ENCODE peak calls at places on chromosomes 1 and 21, in six cellular contexts. T, U, W, V, S and I are unnamed samples.

GRCh38 chr1:174875306-174875705 is 124.4 kb upstream of the CACYBP start:
- DNase-seq in W (peak), U (no peak), S (no peak), T (no peak), V (no peak), I (no peak)

GRCh38 chr1:99546432-99547416 is 99.2 kb upstream of the PALMD start:
- DNase-seq in T (no peak), V (no peak), S (peak), W (no peak), U (no peak), I (no peak)

GRCh38 chr1:201543871-201544521 is 5.1 kb downstream of the NAV1 start:
- DNase-seq in V (no peak), W (no peak), T (no peak), U (no peak), S (no peak), I (no peak)

GRCh38 chr1:175572932-175573871 is 170.2 kb downstream of the TNR start:
- DNase-seq in V (no peak), S (no peak), T (no peak), W (no peak), U (no peak), I (no peak)

GRCh38 chr1:1630191-1630964 is 1.6 kb upstream of the MMP23B start:
- DNase-seq in V (peak), U (no peak), T (peak), W (peak), S (peak), I (peak)

GRCh38 chr1:161200421-161200991 is 1.7 kb upstream of the ADAMTS4 start:
- DNase-seq in V (no peak), W (no peak), S (peak), T (no peak), U (no peak), I (no peak)

GRCh38 chr1:15937706-15938168 is 38.2 kb downstream of the ZBTB17 start:
- DNase-seq in V (no peak), S (peak), W (no peak), U (no peak), T (peak), I (no peak)

GRCh38 chr1:159171254-159171687 is at the start of gene CADM3:
- DNase-seq in U (no peak), V (no peak), S (peak), W (no peak), T (no peak), I (no peak)

GRCh38 chr21:34830386-34831140 is 161.8 kb downstream of the CLIC6 start:
- DNase-seq in W (no peak), S (no peak), T (no peak), U (no peak), V (no peak), I (no peak)

GRCh38 chr1:89873757-89874156 is 52.9 kb downstream of the LRRC8D start:
- DNase-seq in W (no peak), S (peak), V (no peak), T (peak), U (peak), I (no peak)

GRCh38 chr1:117232551-117232950 is 21.8 kb upstream of the VTCN1 start:
- DNase-seq in V (no peak), W (no peak), S (no peak), U (no peak), T (no peak), I (no peak)

GRCh38 chr1:47793563-47793962 is 203.6 kb downstream of the TRABD2B start:
- DNase-seq in W (no peak), T (no peak), V (no peak), S (no peak), U (no peak), I (no peak)

GRCh38 chr1:28860332-28861073 is 48.5 kb downstream of the OPRD1 start:
- DNase-seq in W (peak), S (peak), V (no peak), T (no peak), U (peak), I (no peak)

GRCh38 chr1:236978740-236979139 is 25.5 kb downstream of the MT1HL1 start:
- DNase-seq in S (no peak), T (no peak), U (no peak), V (no peak), W (no peak), I (no peak)

GRCh38 chr1:111948209-111949131 is 41.0 kb downstream of the KCND3 start:
- DNase-seq in T (no peak), S (peak), U (peak), V (no peak), W (peak), I (peak)

GRCh38 chr1:11443043-11443442 is 35.9 kb upstream of the DISP3 start:
- DNase-seq in V (no peak), U (no peak), S (no peak), T (no peak), W (no peak), I (no peak)

GRCh38 chr1:99619583-99619982 is 26.3 kb upstream of the PALMD start:
- DNase-seq in W (no peak), U (no peak), T (peak), V (no peak), S (no peak), I (no peak)

GRCh38 chr1:155969377-155969791 is 9.0 kb downstream of the ARHGEF2 start:
- DNase-seq in W (no peak), S (no peak), T (no peak), V (no peak), U (no peak), I (no peak)

GRCh38 chr21:37917612-37918011 is 1.4 kb upstream of the KCNJ6 start:
- DNase-seq in T (no peak), S (peak), U (no peak), W (no peak), V (no peak), I (no peak)

GRCh38 chr1:185741551-185741950 is 7.4 kb downstream of the HMCN1 start:
- DNase-seq in U (no peak), T (no peak), V (no peak), W (no peak), S (peak), I (no peak)

GRCh38 chr1:91804546-91805023 is 81.4 kb downstream of the TGFBR3 start:
- DNase-seq in S (peak), T (no peak), U (no peak), W (no peak), V (peak), I (peak)